ENCODE peak calls at places on chromosomes 1 and 21, in four cellular contexts. O is K562, N is GM12878, B is HepG2. L is an unnamed sample.

GRCh38 chr21:41630249-41630648 is 122.3 kb upstream of the TMPRSS2 start:
- DNase-seq in O (no peak), N (no peak), B (no peak), L (peak; percentile 86)

GRCh38 chr1:235855811-235856429 is 10.8 kb downstream of the LYST start:
- DNase-seq in O (no peak), N (no peak), B (no peak), L (no peak)

GRCh38 chr21:38995755-38996154 is 187.5 kb downstream of the PSMG1 start:
- DNase-seq in O (no peak), N (no peak), B (no peak), L (no peak)

GRCh38 chr1:165129568-165130164 is 226.8 kb downstream of the LMX1A start:
- DNase-seq in O (peak; percentile 34), N (no peak), B (peak; percentile 83), L (no peak)

GRCh38 chr1:96340688-96341087 is 380.9 kb upstream of the PTBP2 start:
- DNase-seq in O (no peak), N (no peak), B (no peak), L (no peak)

GRCh38 chr21:36396314-36396713 is 11.1 kb downstream of the CHAF1B start:
- DNase-seq in O (no peak), N (no peak), B (no peak), L (no peak)

GRCh38 chr1:238546118-238546517 is 655.4 kb upstream of the ZP4 start:
- DNase-seq in O (no peak), N (no peak), B (no peak), L (no peak)

GRCh38 chr1:223454959-223455358 is 61.7 kb downstream of the CCDC185 start:
- DNase-seq in O (no peak), N (no peak), B (no peak), L (no peak)

GRCh38 chr1:17849216-17849615 is 94.1 kb downstream of the ACTL8 start:
- DNase-seq in O (no peak), N (no peak), B (no peak), L (no peak)

GRCh38 chr1:67441183-67441582 is 11.0 kb upstream of the SERBP1 start:
- DNase-seq in O (no peak), N (no peak), B (peak; percentile 17), L (no peak)

GRCh38 chr1:60281360-60281932 is 207.9 kb upstream of the C1orf87 start:
- DNase-seq in O (peak; percentile 16), N (peak; percentile 1), B (peak; percentile 52), L (peak; percentile 43)

GRCh38 chr1:1624443-1625403 is 7.2 kb upstream of the MMP23B start:
- DNase-seq in O (peak; percentile 46), N (no peak), B (no peak), L (no peak)
- TF ChIP-seq SIN3A in O (no peak), N (no peak), B (no peak), L (no peak)

DNA sequence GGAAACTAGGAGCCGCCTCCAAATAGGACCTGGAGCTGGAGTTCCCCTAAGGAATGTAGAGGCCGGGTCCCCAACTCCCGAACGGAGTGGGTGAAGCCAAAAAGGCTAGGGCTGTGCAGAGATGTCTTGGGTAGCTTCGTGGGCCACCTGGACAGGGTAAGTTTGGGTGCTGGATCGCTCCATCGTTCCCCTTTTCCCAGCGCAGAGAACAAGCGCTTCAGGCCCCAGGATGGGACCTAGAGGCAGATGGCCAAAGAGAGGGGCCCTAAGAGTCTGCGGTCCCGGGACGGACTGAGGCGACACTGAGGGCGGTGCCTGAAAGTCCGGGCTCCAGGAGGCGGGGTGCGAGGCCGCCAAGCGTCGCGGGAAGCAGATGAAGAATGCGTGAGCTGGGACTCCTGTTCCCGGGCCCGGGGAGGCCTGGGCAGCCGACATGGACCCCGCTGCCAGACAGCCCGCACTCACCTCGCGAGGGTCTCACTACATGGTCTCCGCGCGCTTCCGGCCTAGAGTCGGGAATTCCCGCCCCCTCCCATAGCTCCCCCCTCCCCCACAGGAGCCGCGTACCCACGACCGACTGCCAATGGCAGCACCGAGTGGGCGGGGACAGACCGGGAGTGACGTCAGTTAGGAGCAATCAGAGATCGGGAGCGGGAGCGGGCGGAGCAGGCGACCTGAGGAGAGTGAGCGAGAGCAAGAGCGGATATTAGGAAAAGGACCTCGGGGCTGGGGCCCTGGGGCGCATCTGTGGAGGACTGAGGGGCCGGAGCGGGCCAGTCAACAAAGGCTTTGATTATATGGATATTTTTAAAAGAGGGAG is at the start of gene SLC39A1:
- DNase-seq in O (peak; percentile 91), N (peak; percentile 91), B (peak; percentile 93), L (peak; percentile 95)
- H3K4me3 ChIP-seq in O (peak within 1 kb of the TSS; percentile 74), N (peak within 1 kb of the TSS; percentile 88), B (peak within 1 kb of the TSS; percentile 85), L (peak within 1 kb of the TSS; percentile 60)

GRCh38 chr1:160612613-160613218 is 33.4 kb upstream of the CD84 start:
- DNase-seq in O (no peak), N (no peak), B (no peak), L (no peak)
- TF ChIP-seq POLR2AphosphoS5 in O (no peak), N (peak; percentile 85), B (no peak), L (no peak)

GRCh38 chr1:58395355-58395754 is 151.2 kb downstream of the OMA1 start:
- DNase-seq in O (no peak), N (no peak), B (peak; percentile 45), L (peak; percentile 45)
- TF ChIP-seq SIN3A in O (no peak), N (no peak), B (no peak), L (no peak)

GRCh38 chr1:206706806-206707205 is 22.1 kb downstream of the MAPKAPK2 start:
- DNase-seq in O (no peak), N (no peak), B (no peak), L (no peak)
- H3K4me3 ChIP-seq in O (no peak overlapping the region), N (no peak overlapping the region), B (no peak overlapping the region), L (no peak overlapping the region)

GRCh38 chr21:44817506-44817880 is 369 bp downstream of the SUMO3 start:
- DNase-seq in O (peak; percentile 98), N (no peak), B (peak; percentile 27), L (no peak)
- TF ChIP-seq POLR2AphosphoS5 in O (no peak), N (peak; percentile 56), B (no peak), L (no peak)